ENCODE peak calls at places on chromosomes 1 and 21, in ten cellular contexts. A is AG10803, L is stomach, C is IMR-90, I is epithelial cell of esophagus, Q is tibial artery, D is choroid plexus epithelial cell, J is cardiac fibroblast, B is left lung, X is endodermal cell. M is an unnamed sample.

GRCh38 chr1:182248721-182249120 is 142.9 kb downstream of the GLUL start:
- DNase-seq in A (no peak), L (no peak), C (no peak), I (no peak), Q (no peak), D (no peak), J (no peak), B (no peak), X (no peak), M (no peak)

GRCh38 chr1:208052926-208053407 is 142.0 kb upstream of the CD34 start:
- DNase-seq in A (no peak), L (no peak), C (no peak), I (no peak), Q (no peak), D (no peak), J (no peak), B (no peak), X (no peak), M (no peak)

GRCh38 chr1:12477936-12478611 is 139.9 kb downstream of the DHRS3 start:
- DNase-seq in A (peak; percentile 99), L (peak; percentile 69), C (peak; percentile 99), I (peak; percentile 84), Q (peak; percentile 88), D (peak; percentile 99), J (peak; percentile 99), B (peak; percentile 81), X (no peak), M (peak; percentile 98)

GRCh38 chr1:236051107-236051885 is 13.6 kb downstream of the NID1 start:
- DNase-seq in A (peak; percentile 59), L (no peak), C (peak; percentile 55), I (no peak), Q (no peak), D (peak; percentile 54), J (peak; percentile 65), B (no peak), X (peak; percentile 65), M (no peak)

GRCh38 chr1:64956241-64956640 is 10.1 kb downstream of the JAK1 start:
- DNase-seq in A (peak; percentile 33), L (no peak), C (no peak), I (peak; percentile 11), Q (no peak), D (peak; percentile 77), J (no peak), B (no peak), X (no peak), M (no peak)

GRCh38 chr1:241821363-241821762 is 26.6 kb upstream of the EXO1 start:
- DNase-seq in A (peak; percentile 47), L (no peak), C (peak; percentile 91), I (peak; percentile 30), Q (no peak), D (peak; percentile 53), J (no peak), B (no peak), X (no peak), M (no peak)

GRCh38 chr21:42169758-42170157 is 49.2 kb upstream of the ABCG1 start:
- DNase-seq in A (no peak), L (no peak), C (no peak), I (peak; percentile 52), Q (no peak), D (no peak), J (no peak), B (no peak), X (no peak), M (no peak)

GRCh38 chr1:53410100-53410541 is 49.1 kb upstream of the DMRTB1 start:
- DNase-seq in A (no peak), L (no peak), C (peak; percentile 47), I (peak; percentile 23), Q (no peak), D (peak; percentile 44), J (no peak), B (no peak), X (peak; percentile 62), M (peak; percentile 33)

GRCh38 chr1:51583532-51583931 is 33.4 kb upstream of the OSBPL9 start:
- DNase-seq in A (peak; percentile 83), L (peak; percentile 27), C (peak; percentile 92), I (peak; percentile 14), Q (peak; percentile 82), D (peak; percentile 78), J (peak; percentile 96), B (peak; percentile 46), X (no peak), M (peak; percentile 78)

GRCh38 chr1:172109357-172109756 is 268.1 kb downstream of the DNM3 start:
- DNase-seq in A (peak; percentile 62), L (no peak), C (peak; percentile 22), I (no peak), Q (no peak), D (no peak), J (peak; percentile 28), B (no peak), X (no peak), M (peak; percentile 72)

GRCh38 chr1:219990782-219991510 is 55.4 kb downstream of the EPRS1 start:
- DNase-seq in A (peak; percentile 45), L (no peak), C (peak; percentile 51), I (peak; percentile 33), Q (no peak), D (peak; percentile 70), J (peak; percentile 63), B (no peak), X (no peak), M (peak; percentile 11)

GRCh38 chr1:176656257-176656995 is 193.5 kb downstream of the PAPPA2 start:
- DNase-seq in A (peak; percentile 93), L (no peak), C (peak; percentile 67), I (peak; percentile 44), Q (peak; percentile 30), D (peak; percentile 18), J (peak; percentile 78), B (no peak), X (no peak), M (peak; percentile 26)

GRCh38 chr1:87155180-87155579 is 173.5 kb upstream of the LMO4 start:
- DNase-seq in A (no peak), L (no peak), C (no peak), I (no peak), Q (no peak), D (no peak), J (no peak), B (no peak), X (no peak), M (no peak)
- H3K4me3 ChIP-seq in A (no peak overlapping the region), L (no peak overlapping the region), C (no peak overlapping the region), I (no peak overlapping the region), Q (no peak overlapping the region), D (no peak overlapping the region), J (no peak overlapping the region), B (no peak overlapping the region), X (no peak overlapping the region), M (no peak overlapping the region)

GRCh38 chr21:37877888-37878684 is 38.2 kb downstream of the KCNJ6 start:
- DNase-seq in A (no peak), L (no peak), C (no peak), I (no peak), Q (no peak), D (no peak), J (no peak), B (no peak), X (no peak), M (no peak)

GRCh38 chr21:37874481-37874880 is 41.8 kb downstream of the KCNJ6 start:
- DNase-seq in A (no peak), L (no peak), C (no peak), I (no peak), Q (no peak), D (no peak), J (no peak), B (no peak), X (peak; percentile 15), M (no peak)

GRCh38 chr21:37874904-37875780 is 41.1 kb downstream of the KCNJ6 start:
- DNase-seq in A (no peak), L (no peak), C (no peak), I (no peak), Q (no peak), D (no peak), J (no peak), B (no peak), X (no peak), M (no peak)

GRCh38 chr21:37877171-37877570 is 39.1 kb downstream of the KCNJ6 start:
- DNase-seq in A (peak; percentile 34), L (no peak), C (peak; percentile 70), I (no peak), Q (no peak), D (peak; percentile 78), J (peak; percentile 44), B (no peak), X (no peak), M (peak; percentile 45)

DNA sequence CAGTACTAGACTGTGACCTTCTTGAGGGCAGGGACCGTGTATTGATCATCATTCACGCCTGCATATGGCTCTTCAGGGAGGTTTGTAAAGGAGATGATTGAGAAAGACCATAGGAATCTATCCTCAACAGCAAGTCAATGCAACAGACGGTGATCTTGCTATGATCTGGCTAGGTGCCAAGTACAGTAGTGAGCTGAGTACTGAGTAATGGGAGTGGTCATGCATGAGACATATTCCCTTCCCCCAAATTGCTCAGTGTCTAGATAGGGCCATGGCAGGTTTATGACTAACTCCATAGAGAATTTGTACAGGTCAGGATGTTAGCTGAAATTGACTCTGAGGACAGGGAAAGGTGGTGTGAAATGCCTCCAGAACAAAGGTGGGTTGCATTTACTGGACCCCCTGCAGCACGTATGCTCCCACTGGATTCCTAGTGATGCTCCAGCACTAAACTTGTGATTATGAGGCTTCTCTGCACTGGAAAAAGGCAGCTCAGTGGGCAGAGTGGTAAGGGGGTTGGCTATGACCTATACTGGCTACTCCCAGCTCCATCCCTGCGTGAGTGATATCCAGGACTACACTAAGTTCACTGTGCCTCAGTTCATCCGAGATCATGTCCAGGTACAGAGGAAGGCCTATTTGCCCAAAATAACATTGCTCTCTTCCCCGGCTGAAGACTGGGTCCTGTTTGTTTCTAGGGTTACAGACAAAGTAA is 37.2 kb downstream of the KCNJ6 start:
- DNase-seq in A (peak; percentile 50), L (no peak), C (peak; percentile 93), I (peak; percentile 99), Q (no peak), D (peak; percentile 95), J (peak; percentile 41), B (no peak), X (no peak), M (peak; percentile 71)
- TF ChIP-seq CTCF in A (no peak), L (no peak), C (no peak), I (no peak), Q (no peak), D (no peak), J (no peak), B (no peak), X (no peak), M (no peak)

GRCh38 chr1:27521336-27522147 is 31.6 kb upstream of the WASF2 start:
- DNase-seq in A (no peak), L (no peak), C (no peak), I (no peak), Q (peak; percentile 46), D (no peak), J (no peak), B (no peak), X (no peak), M (no peak)
- H3K4me3 ChIP-seq in A (no peak overlapping the region), L (no peak overlapping the region), C (no peak overlapping the region), I (no peak overlapping the region), Q (peak overlapping the region; percentile 27), D (no peak overlapping the region), J (no peak overlapping the region), B (no peak overlapping the region), X (no peak overlapping the region), M (no peak overlapping the region)

DNA sequence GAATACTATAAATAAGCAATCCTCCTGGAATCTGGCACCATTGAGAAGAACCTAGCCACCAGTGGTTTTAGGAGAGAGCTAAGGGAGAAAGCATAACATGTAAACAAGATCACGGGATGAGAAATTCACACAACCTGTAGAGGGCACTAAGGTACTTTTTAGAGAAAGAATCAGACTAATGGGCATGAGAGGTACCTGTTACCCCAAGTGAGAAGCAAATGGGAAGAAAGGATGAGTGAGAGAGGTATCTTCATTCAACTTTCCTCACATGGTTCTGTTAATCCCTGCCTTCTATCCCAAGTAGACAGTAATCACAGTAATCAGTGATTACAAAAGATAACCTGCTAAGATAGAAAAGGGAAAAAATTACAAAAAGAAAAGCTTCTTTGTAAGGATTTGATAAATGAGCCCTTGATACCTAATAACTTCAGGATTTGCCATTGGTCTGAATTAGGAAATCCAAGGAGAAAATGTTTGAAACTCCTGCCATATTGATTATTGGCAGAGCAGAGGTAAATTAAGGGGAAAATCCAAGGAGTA is 251.1 kb upstream of the ADGRL2 start:
- DNase-seq in A (peak; percentile 50), L (no peak), C (peak; percentile 52), I (peak; percentile 72), Q (no peak), D (peak; percentile 74), J (peak; percentile 75), B (no peak), X (no peak), M (peak; percentile 65)
- TF ChIP-seq CTCF in A (peak; percentile 67), L (peak; percentile 45), C (peak; percentile 65), I (peak; percentile 66), Q (peak; percentile 27), D (peak; percentile 64), J (peak; percentile 52), B (no peak), X (peak; percentile 81), M (peak; percentile 63)